ENCODE peak calls at places on chromosomes 11 and 22, in seven cellular contexts. T is fibroblast of lung; K is naive thymus-derived CD4-positive, alpha-beta T cell; A is thoracic aorta; L is mammary epithelial cell; Y is foreskin keratinocyte; O is neural progenitor cell. X is an unnamed sample.

GRCh38 chr11:26245046-26245445 is 86.9 kb upstream of the ANO3 start:
- DNase-seq in Y (no peak), T (peak; percentile 12), K (no peak), O (no peak), A (no peak), L (no peak), X (no peak)

GRCh38 chr11:70742553-70743291 is 344.4 kb downstream of the CTTN start:
- DNase-seq in T (no peak), A (no peak), L (no peak), K (no peak), O (peak; percentile 89), Y (no peak), X (no peak)

GRCh38 chr11:43614214-43614613 is 66.3 kb upstream of the HSD17B12 start:
- DNase-seq in O (no peak), L (no peak), Y (no peak), K (no peak), A (no peak), T (no peak), X (no peak)

GRCh38 chr11:45371251-45371749 is 85.2 kb upstream of the SYT13 start:
- DNase-seq in Y (peak; percentile 10), L (peak; percentile 38), T (peak; percentile 39), K (peak; percentile 53), A (no peak), O (peak; percentile 92), X (peak; percentile 77)

GRCh38 chr11:109993786-109994185 is 99.4 kb upstream of the ZC3H12C start:
- DNase-seq in O (no peak), Y (no peak), A (no peak), K (no peak), L (no peak), T (peak; percentile 95), X (no peak)

GRCh38 chr22:27314276-27314807 is 487.2 kb downstream of the MN1 start:
- DNase-seq in Y (no peak), A (no peak), L (no peak), T (no peak), K (no peak), O (no peak), X (no peak)

GRCh38 chr11:35617316-35617686 is 959 bp upstream of the FJX1 start:
- DNase-seq in T (no peak), O (no peak), K (no peak), A (no peak), Y (no peak), L (no peak), X (no peak)

GRCh38 chr22:29744902-29745301 is 21.9 kb downstream of the ZMAT5 start:
- DNase-seq in Y (peak; percentile 89), T (peak; percentile 27), L (peak; percentile 93), O (no peak), K (no peak), A (no peak), X (no peak)

GRCh38 chr22:47092896-47093311 is 330.5 kb downstream of the TBC1D22A start:
- DNase-seq in O (no peak), A (no peak), T (peak; percentile 89), K (no peak), Y (no peak), L (peak; percentile 11), X (peak; percentile 19)

GRCh38 chr22:48943567-48944432 is 883.9 kb downstream of the BRD1 start:
- DNase-seq in T (no peak), K (no peak), A (no peak), L (no peak), Y (no peak), O (peak; percentile 68), X (peak; percentile 60)

GRCh38 chr11:68212421-68213134 is 518 bp downstream of the KMT5B start:
- DNase-seq in L (peak; percentile 69), K (peak; percentile 41), A (no peak), O (peak; percentile 94), Y (no peak), T (peak; percentile 71), X (peak; percentile 86)

GRCh38 chr11:126444072-126444471 is 88.6 kb downstream of the ST3GAL4 start:
- DNase-seq in T (no peak), K (no peak), O (no peak), Y (no peak), L (no peak), A (no peak), X (no peak)

GRCh38 chr11:120985718-120986569 is 38.0 kb upstream of the TBCEL start:
- DNase-seq in Y (no peak), T (peak; percentile 56), A (no peak), O (peak; percentile 85), L (peak; percentile 34), K (peak; percentile 47), X (no peak)

GRCh38 chr11:5288912-5289525 is 12.7 kb downstream of the OR51B4 start:
- DNase-seq in Y (no peak), O (no peak), L (peak; percentile 33), A (no peak), K (no peak), T (peak; percentile 49), X (no peak)

GRCh38 chr22:22742641-22743040 is 98.2 kb downstream of the GGTLC2 start:
- DNase-seq in A (no peak), L (no peak), K (no peak), T (no peak), Y (no peak), O (no peak), X (no peak)

GRCh38 chr22:36405671-36406070 is 17.9 kb upstream of the MYH9 start:
- DNase-seq in O (no peak), A (no peak), L (peak; percentile 63), Y (no peak), T (no peak), K (peak; percentile 45), X (peak; percentile 70)

GRCh38 chr22:48284671-48285070 is 1522.2 kb downstream of the TBC1D22A start:
- DNase-seq in Y (no peak), A (no peak), O (no peak), L (no peak), T (no peak), K (no peak), X (no peak)

GRCh38 chr11:113518716-113519495 is 43.7 kb upstream of the DRD2 start:
- DNase-seq in K (no peak), A (no peak), O (no peak), Y (no peak), T (no peak), L (peak; percentile 61), X (no peak)

GRCh38 chr11:128720522-128720985 is 26.7 kb downstream of the FLI1 start:
- DNase-seq in O (peak; percentile 68), Y (no peak), K (peak; percentile 57), L (no peak), A (no peak), T (peak; percentile 62), X (no peak)

GRCh38 chr22:35561796-35562526 is 21.3 kb downstream of the RASD2 start:
- DNase-seq in T (peak; percentile 91), K (no peak), Y (no peak), O (no peak), L (peak; percentile 59), A (no peak), X (no peak)

GRCh38 chr11:413120-414081 is 1.4 kb downstream of the SIGIRR start:
- DNase-seq in T (no peak), Y (no peak), A (no peak), O (no peak), K (no peak), L (no peak), X (no peak)
- H3K4me1 ChIP-seq in T (peaks cover 6% of the 10 kb centered on the region), Y (peaks cover 11% of the 10 kb centered on the region), A (peaks cover 13% of the 10 kb centered on the region), O (peaks cover 5% of the 10 kb centered on the region), K (peaks cover 11% of the 10 kb centered on the region), L (peaks cover 17% of the 10 kb centered on the region), X (no peaks in the 10 kb centered on the region)

GRCh38 chr11:13963169-13963948 is 836 bp downstream of the SPON1 start:
- DNase-seq in A (no peak), O (peak; percentile 66), Y (no peak), K (peak; percentile 28), L (no peak), T (peak; percentile 20), X (peak; percentile 66)
- H3K27me3 ChIP-seq in A (no peaks in the 10 kb centered on the region), O (peaks cover 69% of the 10 kb centered on the region), Y (peaks cover 100% of the 10 kb centered on the region), K (peaks cover 6% of the 10 kb centered on the region), L (peaks cover 46% of the 10 kb centered on the region), T (peaks cover 54% of the 10 kb centered on the region), X (no peaks in the 10 kb centered on the region)

GRCh38 chr11:111557425-111558111 is 17.0 kb downstream of the LAYN start:
- DNase-seq in A (no peak), Y (peak; percentile 95), L (peak; percentile 89), O (no peak), K (no peak), T (peak; percentile 99), X (no peak)
- H3K4me1 ChIP-seq in A (peaks cover 14% of the 10 kb centered on the region), Y (peaks cover 37% of the 10 kb centered on the region), L (peaks cover 39% of the 10 kb centered on the region), O (peaks cover 7% of the 10 kb centered on the region), K (no peaks in the 10 kb centered on the region), T (peaks cover 41% of the 10 kb centered on the region), X (no peaks in the 10 kb centered on the region)

GRCh38 chr11:124864176-124864891 is 898 bp upstream of the ROBO3 start:
- DNase-seq in A (no peak), O (no peak), Y (no peak), T (no peak), K (no peak), L (no peak), X (no peak)
- H3K27me3 ChIP-seq in A (peaks cover 22% of the 10 kb centered on the region), O (peaks cover 72% of the 10 kb centered on the region), Y (peaks cover 100% of the 10 kb centered on the region), T (peaks cover 76% of the 10 kb centered on the region), K (peaks cover 20% of the 10 kb centered on the region), L (peaks cover 60% of the 10 kb centered on the region), X (peaks cover 91% of the 10 kb centered on the region)

DNA sequence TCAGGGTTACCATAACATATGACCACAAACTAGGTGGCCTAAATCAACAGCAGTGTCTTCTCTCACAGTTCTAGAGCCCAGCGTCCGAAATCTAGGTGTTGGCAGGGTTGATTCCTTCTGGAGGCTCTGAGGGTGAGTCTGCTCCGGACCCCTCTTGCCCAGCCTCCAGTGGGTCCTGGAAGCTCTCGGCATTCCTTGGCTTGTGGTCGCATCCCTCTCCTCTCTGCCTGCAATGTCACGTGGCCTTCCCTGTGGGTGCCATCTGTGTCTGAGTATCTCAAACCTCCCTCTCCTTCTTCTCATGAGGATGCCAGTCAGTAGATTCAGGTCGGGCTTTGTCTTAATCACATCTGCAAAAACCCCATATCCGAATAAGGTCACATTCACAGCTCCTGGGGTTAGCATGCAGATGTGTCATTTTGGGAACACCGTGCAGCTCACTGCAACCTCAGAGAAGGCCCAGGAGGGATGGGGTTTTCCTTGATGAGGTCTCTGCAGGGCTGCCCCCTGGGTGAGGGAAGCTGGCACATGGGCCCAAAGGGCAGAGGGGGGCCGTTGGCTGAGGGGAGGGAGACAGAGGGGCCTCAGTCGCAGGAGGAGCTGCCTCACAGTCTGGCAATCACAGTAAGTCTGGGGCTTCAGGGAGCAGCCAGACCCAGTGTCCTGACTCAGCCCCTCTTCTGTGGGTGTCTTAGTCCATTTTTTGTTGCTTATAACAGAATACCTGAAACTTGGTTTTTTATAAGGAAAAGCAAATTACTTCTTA is 41.2 kb downstream of the PARVG start:
- DNase-seq in L (no peak), A (no peak), O (no peak), T (no peak), K (no peak), Y (no peak), X (no peak)
- H3K4me1 ChIP-seq in L (peaks cover 10% of the 10 kb centered on the region), A (no peaks in the 10 kb centered on the region), O (no peaks in the 10 kb centered on the region), T (no peaks in the 10 kb centered on the region), K (no peaks in the 10 kb centered on the region), Y (no peaks in the 10 kb centered on the region), X (no peaks in the 10 kb centered on the region)

GRCh38 chr11:6353367-6353987 is 33.2 kb upstream of the CAVIN3 start:
- DNase-seq in O (peak; percentile 76), K (peak; percentile 64), T (peak; percentile 23), L (peak; percentile 68), Y (peak; percentile 50), A (no peak), X (peak; percentile 39)
- H3K27me3 ChIP-seq in O (no peaks in the 10 kb centered on the region), K (no peaks in the 10 kb centered on the region), T (no peaks in the 10 kb centered on the region), L (no peaks in the 10 kb centered on the region), Y (no peaks in the 10 kb centered on the region), A (no peaks in the 10 kb centered on the region), X (no peaks in the 10 kb centered on the region)